ENCODE peak calls at places on chromosome 2, in seven cellular contexts. One of them, this sample, is unnamed.

GRCh38 chr2:240916571-240917008 is 10.5 kb downstream of the CROCC2 start:
- DNase-seq in activated CD4-positive, alpha-beta T cell treated with anti-CD3 and anti-CD28 coated beads, Interleukin-2, amount 50 U/mL, for 24 hours: no peak
- DNase-seq in neural crest cell: no peak
- DNase-seq in HFF-Myc: peak
- DNase-seq in AG08395: peak
- DNase-seq in GDM1: no peak
- DNase-seq in HuH-7: no peak
- DNase-seq in this sample: no peak

GRCh38 chr2:3264010-3264744 is 113.4 kb downstream of the EIPR1 start:
- DNase-seq in neural crest cell: no peak
- DNase-seq in HFF-Myc: no peak
- DNase-seq in AG08395: no peak
- DNase-seq in HuH-7: no peak
- DNase-seq in GDM1: peak
- DNase-seq in activated CD4-positive, alpha-beta T cell treated with anti-CD3 and anti-CD28 coated beads, Interleukin-2, amount 50 U/mL, for 24 hours: no peak
- DNase-seq in this sample: no peak

GRCh38 chr2:107992069-107992468 is 5.7 kb downstream of the SLC5A7 start:
- DNase-seq in neural crest cell: no peak
- DNase-seq in HuH-7: no peak
- DNase-seq in AG08395: no peak
- DNase-seq in HFF-Myc: no peak
- DNase-seq in GDM1: no peak
- DNase-seq in activated CD4-positive, alpha-beta T cell treated with anti-CD3 and anti-CD28 coated beads, Interleukin-2, amount 50 U/mL, for 24 hours: no peak
- DNase-seq in this sample: no peak

GRCh38 chr2:205675861-205676516 is 6.3 kb upstream of the NRP2 start:
- DNase-seq in neural crest cell: no peak
- DNase-seq in HuH-7: peak
- DNase-seq in GDM1: no peak
- DNase-seq in activated CD4-positive, alpha-beta T cell treated with anti-CD3 and anti-CD28 coated beads, Interleukin-2, amount 50 U/mL, for 24 hours: no peak
- DNase-seq in HFF-Myc: no peak
- DNase-seq in AG08395: peak
- DNase-seq in this sample: peak

GRCh38 chr2:219269362-219270054 is 9.7 kb upstream of the DNAJB2 start:
- DNase-seq in AG08395: no peak
- DNase-seq in GDM1: no peak
- DNase-seq in activated CD4-positive, alpha-beta T cell treated with anti-CD3 and anti-CD28 coated beads, Interleukin-2, amount 50 U/mL, for 24 hours: no peak
- DNase-seq in HFF-Myc: no peak
- DNase-seq in HuH-7: no peak
- DNase-seq in neural crest cell: no peak
- DNase-seq in this sample: no peak

GRCh38 chr2:46749042-46749461 is 166.6 kb downstream of the MCFD2 start:
- DNase-seq in GDM1: no peak
- DNase-seq in neural crest cell: no peak
- DNase-seq in AG08395: peak
- DNase-seq in activated CD4-positive, alpha-beta T cell treated with anti-CD3 and anti-CD28 coated beads, Interleukin-2, amount 50 U/mL, for 24 hours: no peak
- DNase-seq in HFF-Myc: peak
- DNase-seq in HuH-7: peak
- DNase-seq in this sample: no peak

GRCh38 chr2:105746177-105747080 is 1.7 kb downstream of the NCK2 start:
- DNase-seq in HuH-7: peak
- DNase-seq in activated CD4-positive, alpha-beta T cell treated with anti-CD3 and anti-CD28 coated beads, Interleukin-2, amount 50 U/mL, for 24 hours: peak
- DNase-seq in GDM1: peak
- DNase-seq in neural crest cell: no peak
- DNase-seq in AG08395: no peak
- DNase-seq in HFF-Myc: no peak
- DNase-seq in this sample: peak

GRCh38 chr2:222561817-222562424 is 94.0 kb downstream of the FARSB start:
- DNase-seq in AG08395: peak
- DNase-seq in neural crest cell: peak
- DNase-seq in HuH-7: peak
- DNase-seq in HFF-Myc: no peak
- DNase-seq in activated CD4-positive, alpha-beta T cell treated with anti-CD3 and anti-CD28 coated beads, Interleukin-2, amount 50 U/mL, for 24 hours: no peak
- DNase-seq in GDM1: peak
- DNase-seq in this sample: peak

GRCh38 chr2:71934595-71935263 is 212.9 kb downstream of the CYP26B1 start:
- DNase-seq in GDM1: no peak
- DNase-seq in activated CD4-positive, alpha-beta T cell treated with anti-CD3 and anti-CD28 coated beads, Interleukin-2, amount 50 U/mL, for 24 hours: no peak
- DNase-seq in neural crest cell: no peak
- DNase-seq in HFF-Myc: no peak
- DNase-seq in AG08395: peak
- DNase-seq in HuH-7: no peak
- DNase-seq in this sample: no peak